ENCODE peak calls at places on chromosomes 1 and 21, in ten cellular contexts. L is testis; S is pancreas; V is tibial nerve; E is ovary; R is brain microvascular endothelial cell; D is uterus; Y is BE2C; H is transverse colon; X is CD8-positive, alpha-beta T cell. Z is an unnamed sample. For H3K36me3, the result is how much of the 10 kb centered on the place peaks cover.

GRCh38 chr1:156848461-156849150 is 10.3 kb downstream of the INSRR start:
- DNase-seq in V (no peak), S (peak), D (no peak), H (peak), E (no peak), R (no peak), L (peak), Y (no peak), X (peak), Z (peak)

GRCh38 chr1:230861489-230861888 is 6.8 kb downstream of the C1orf198 start:
- DNase-seq in R (no peak), S (no peak), E (no peak), D (no peak), V (no peak), L (no peak), X (no peak), Y (no peak), H (no peak), Z (no peak)

GRCh38 chr1:207034998-207035397 is 2.4 kb upstream of the C1orf116 start:
- DNase-seq in E (no peak), L (no peak), Y (no peak), H (no peak), R (peak), V (no peak), S (no peak), X (no peak), D (no peak), Z (no peak)

GRCh38 chr1:33957854-33958253 is 94.0 kb downstream of the HMGB4 start:
- DNase-seq in E (no peak), Y (no peak), X (no peak), R (no peak), V (no peak), D (no peak), H (no peak), S (no peak), L (no peak), Z (no peak)

GRCh38 chr1:113226118-113226517 is 153.1 kb downstream of the LRIG2 start:
- DNase-seq in Y (no peak), H (peak), L (no peak), S (no peak), V (no peak), D (no peak), R (no peak), E (peak), X (no peak), Z (peak)

GRCh38 chr1:159868766-159869165 is 6.3 kb upstream of the VSIG8 start:
- DNase-seq in L (no peak), V (no peak), E (no peak), S (no peak), H (no peak), Y (no peak), X (no peak), D (no peak), R (no peak), Z (no peak)

GRCh38 chr1:223062177-223062576 is 80.9 kb downstream of the TLR5 start:
- DNase-seq in X (no peak), V (no peak), Y (no peak), L (no peak), D (no peak), H (no peak), E (no peak), S (no peak), R (no peak), Z (no peak)

GRCh38 chr1:147514233-147514632 is 27.1 kb upstream of the BCL9 start:
- DNase-seq in Y (no peak), X (no peak), V (no peak), S (no peak), E (no peak), R (no peak), D (no peak), L (no peak), H (no peak), Z (no peak)

GRCh38 chr1:923131-923990 is at the start of gene SAMD11:
- DNase-seq in Y (peak), L (peak), R (peak), X (peak), V (peak), S (peak), H (peak), E (peak), D (peak), Z (peak)

GRCh38 chr1:203278087-203278884 is 27.0 kb upstream of the BTG2 start:
- DNase-seq in H (peak), D (peak), Y (peak), R (peak), E (peak), X (no peak), S (peak), V (peak), L (peak), Z (peak)

GRCh38 chr1:9440763-9441194 is 98.5 kb upstream of the SLC25A33 start:
- DNase-seq in H (no peak), E (no peak), S (no peak), Y (no peak), R (no peak), X (no peak), D (no peak), L (no peak), V (no peak), Z (no peak)

GRCh38 chr1:50969611-50970507 is at the start of gene CDKN2C:
- DNase-seq in R (peak), L (peak), S (peak), D (peak), H (peak), X (peak), V (peak), E (peak), Y (peak), Z (peak)

GRCh38 chr1:154443274-154444013 is 38.3 kb downstream of the IL6R start:
- DNase-seq in X (no peak), V (no peak), S (no peak), D (no peak), Y (no peak), L (no peak), R (no peak), E (no peak), H (peak), Z (no peak)

GRCh38 chr1:46409063-46409372 is 14.9 kb downstream of the FAAH start:
- DNase-seq in S (no peak), D (no peak), H (no peak), Y (no peak), X (no peak), R (no peak), L (no peak), E (no peak), V (no peak), Z (no peak)

GRCh38 chr1:200510228-200510623 is 100.4 kb upstream of the ZNF281 start:
- DNase-seq in L (peak), S (no peak), Y (peak), H (peak), X (peak), D (peak), R (peak), E (peak), V (peak), Z (peak)

GRCh38 chr1:197199923-197200467 is 53.5 kb upstream of the ASPM start:
- DNase-seq in Y (no peak), S (no peak), H (no peak), R (no peak), E (no peak), X (no peak), V (no peak), L (no peak), D (no peak), Z (peak)

GRCh38 chr1:25609921-25610320 is 6.7 kb upstream of the MAN1C1 start:
- DNase-seq in R (no peak), L (peak), H (no peak), X (no peak), V (no peak), Y (no peak), S (no peak), D (no peak), E (no peak), Z (peak)

GRCh38 chr21:35989185-35989735 is 71.1 kb downstream of the SETD4 start:
- DNase-seq in X (no peak), V (peak), Y (no peak), R (no peak), H (no peak), L (no peak), S (no peak), E (no peak), D (no peak), Z (peak)

GRCh38 chr1:112761714-112762480 is 46.8 kb upstream of the PPM1J start:
- DNase-seq in L (no peak), Y (no peak), H (no peak), S (no peak), X (no peak), R (no peak), D (no peak), E (no peak), V (no peak), Z (no peak)

GRCh38 chr1:180691322-180691721 is 59.5 kb downstream of the XPR1 start:
- DNase-seq in R (peak), X (no peak), Y (no peak), S (no peak), E (no peak), D (no peak), L (no peak), V (no peak), H (no peak), Z (no peak)

GRCh38 chr1:47816325-47817071 is 180.7 kb downstream of the TRABD2B start:
- DNase-seq in H (no peak), S (no peak), L (no peak), E (no peak), V (no peak), X (no peak), R (no peak), Y (no peak), D (no peak), Z (no peak)

GRCh38 chr21:32348604-32349332 is 44.0 kb downstream of the URB1 start:
- DNase-seq in H (no peak), Y (no peak), X (no peak), V (no peak), L (no peak), R (no peak), E (no peak), S (no peak), D (no peak), Z (no peak)

GRCh38 chr1:36880155-36881070 is 153.9 kb downstream of the GRIK3 start:
- DNase-seq in V (no peak), D (no peak), H (no peak), L (no peak), S (no peak), E (no peak), X (no peak), R (no peak), Y (no peak), Z (no peak)

GRCh38 chr1:227447531-227447990 is 115.8 kb upstream of the ZNF678 start:
- DNase-seq in S (no peak), H (no peak), L (peak), D (peak), V (no peak), X (no peak), E (no peak), R (peak), Y (peak), Z (no peak)

GRCh38 chr1:160411963-160412362 is 11.6 kb downstream of the VANGL2 start:
- DNase-seq in H (no peak), D (no peak), V (no peak), L (no peak), Y (no peak), E (no peak), R (no peak), X (no peak), S (no peak), Z (no peak)

DNA sequence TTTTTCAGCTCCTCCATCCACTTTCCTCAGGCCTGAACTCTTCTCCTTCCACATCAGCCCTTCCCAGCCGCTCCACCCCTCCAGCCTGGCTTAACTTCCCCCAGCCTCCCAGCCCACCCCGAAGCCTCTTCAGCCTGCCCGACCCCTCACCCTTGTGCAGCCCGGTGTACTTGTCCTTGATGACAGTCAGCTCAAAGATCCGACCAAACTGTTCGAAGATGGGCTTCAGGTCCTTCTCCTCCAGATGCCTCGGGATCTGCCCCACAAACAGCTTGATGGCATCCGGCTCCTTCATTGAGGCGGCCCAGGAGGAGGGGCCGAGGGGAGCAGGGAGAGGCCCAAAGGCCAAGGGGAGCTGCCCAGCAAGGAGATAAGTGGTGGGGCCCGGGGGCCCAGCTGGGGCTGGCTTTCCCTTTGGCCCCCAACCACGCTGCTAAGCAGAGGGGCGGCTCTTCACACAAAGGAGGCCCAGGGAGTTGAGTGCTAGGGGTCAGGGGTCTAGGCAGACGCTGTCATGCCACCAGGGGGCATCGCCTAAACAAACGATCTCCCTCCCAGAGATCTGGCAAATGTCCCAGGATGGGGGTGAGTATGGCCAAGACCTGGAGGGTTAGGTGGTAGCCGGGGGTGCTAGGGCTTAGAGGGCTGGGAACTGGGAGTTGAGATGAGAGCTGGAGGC is 738 bp downstream of the CELF3 start:
- DNase-seq in E (no peak), D (no peak), L (no peak), Y (peak), X (no peak), S (peak), R (no peak), H (no peak), V (no peak), Z (peak)
- TF ChIP-seq CTCF in E (no peak), D (no peak), L (no peak), Y (peak), X (no peak), S (no peak), R (peak), H (no peak), V (no peak), Z (peak)

DNA sequence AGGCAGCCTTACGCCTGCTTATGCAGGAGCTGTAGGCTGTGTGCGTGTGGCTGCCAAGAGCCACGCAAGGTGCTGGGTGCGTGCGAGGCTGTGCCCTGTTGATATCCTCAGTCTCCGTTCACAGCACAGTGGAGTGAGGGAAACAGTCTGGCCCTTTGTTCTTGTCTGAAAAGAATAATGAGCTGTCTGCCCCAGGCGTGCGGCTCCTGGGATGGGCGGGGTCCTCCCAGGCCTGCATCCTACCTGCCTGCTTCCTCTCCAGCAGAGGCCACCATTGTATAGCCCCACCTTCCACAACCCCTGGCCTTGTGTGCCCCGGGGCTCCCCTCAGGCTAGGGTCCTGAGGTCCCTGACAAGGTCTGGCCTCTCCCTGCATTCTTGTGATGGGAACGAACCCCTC is 46.9 kb upstream of the KDM4A start:
- DNase-seq in V (no peak), Y (no peak), L (no peak), R (no peak), E (no peak), H (no peak), S (no peak), X (no peak), D (no peak), Z (no peak)
- H3K36me3 ChIP-seq in V (under half), Y (under half), L (under half), R (under half), E (under half), H (under half), S (under half), X (under half), D (under half), Z (under half)

DNA sequence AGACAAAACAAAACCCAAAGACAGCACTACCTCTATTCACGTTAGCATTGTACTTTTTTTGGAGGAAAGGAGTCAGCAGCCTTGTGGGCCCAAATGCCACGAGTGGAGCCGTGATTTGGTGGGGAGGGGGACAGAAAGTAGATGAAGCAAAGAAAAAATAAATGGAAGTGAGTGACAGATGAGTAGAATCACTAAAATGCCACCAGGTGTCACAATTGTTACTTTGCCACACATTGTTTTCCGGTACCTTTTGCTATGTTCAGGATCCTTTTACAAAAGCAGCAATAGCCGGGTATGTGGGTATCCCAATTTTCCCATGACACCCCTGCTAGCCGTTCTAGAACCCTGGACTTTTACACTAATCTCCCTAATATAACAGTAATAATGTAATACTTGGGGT is 85.0 kb upstream of the AK4 start:
- DNase-seq in D (no peak), R (no peak), V (no peak), Y (no peak), S (no peak), E (no peak), X (no peak), H (no peak), L (no peak), Z (no peak)
- TF ChIP-seq CTCF in D (no peak), R (no peak), V (no peak), Y (no peak), S (no peak), E (no peak), X (peak), H (no peak), L (no peak), Z (no peak)

DNA sequence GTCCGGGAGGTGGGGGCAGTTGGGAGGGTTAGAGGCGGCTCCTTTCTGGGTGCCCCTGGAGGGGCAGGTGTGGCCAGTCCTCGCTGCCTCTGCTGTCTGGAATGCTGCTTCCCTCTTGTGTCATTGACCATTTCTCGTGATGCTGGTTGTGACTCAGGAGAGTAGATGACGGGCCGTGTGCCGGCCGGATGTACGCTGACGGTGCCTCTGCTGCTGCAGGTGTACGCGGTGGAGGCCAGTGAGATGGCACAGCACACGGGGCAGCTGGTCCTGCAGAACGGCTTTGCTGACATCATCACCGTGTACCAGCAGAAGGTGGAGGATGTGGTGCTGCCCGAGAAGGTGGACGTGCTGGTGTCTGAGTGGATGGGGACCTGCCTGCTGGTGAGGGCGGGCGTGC is 13.9 kb downstream of the PRMT2 start:
- DNase-seq in X (no peak), H (no peak), R (no peak), S (peak), V (no peak), L (no peak), Y (no peak), D (no peak), E (no peak), Z (no peak)
- H3K36me3 ChIP-seq in X (half or more), H (half or more), R (half or more), S (half or more), V (under half), L (under half), Y (half or more), D (under half), E (under half), Z (half or more)

GRCh38 chr1:29120955-29121485 is 2.7 kb downstream of the TMEM200B start:
- DNase-seq in V (no peak), S (peak), E (peak), D (peak), H (peak), X (peak), R (no peak), L (peak), Y (peak), Z (peak)
- TF ChIP-seq CTCF in V (no peak), S (peak), E (no peak), D (peak), H (peak), X (peak), R (peak), L (peak), Y (peak), Z (peak)

DNA sequence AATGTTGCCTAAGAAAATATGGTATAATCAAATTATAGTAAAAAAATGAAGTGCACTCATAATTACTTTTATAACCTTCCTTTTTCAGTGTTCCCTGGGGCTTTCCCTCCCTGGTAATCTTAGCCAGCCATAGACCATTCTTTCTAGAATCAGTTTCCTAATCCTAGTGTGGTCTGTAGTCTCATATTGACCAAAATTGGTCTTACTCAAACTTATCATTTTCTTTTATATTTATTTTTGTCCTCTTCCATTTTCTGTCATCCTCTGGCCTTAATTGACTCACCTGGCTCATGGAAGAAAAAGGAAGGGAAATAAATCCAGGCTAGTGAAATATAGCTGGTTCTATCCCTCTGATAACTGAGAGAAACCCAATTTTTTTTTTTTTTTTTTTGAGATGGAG is 70.9 kb upstream of the BMP8A start:
- DNase-seq in H (no peak), L (no peak), S (no peak), X (no peak), Y (no peak), V (no peak), R (no peak), D (no peak), E (no peak), Z (no peak)
- H3K36me3 ChIP-seq in H (under half), L (under half), S (under half), X (under half), Y (under half), V (under half), R (under half), D (under half), E (under half), Z (under half)

GRCh38 chr1:84223751-84224432 is 77.6 kb upstream of the SAMD13 start:
- DNase-seq in R (no peak), X (no peak), D (no peak), E (no peak), V (no peak), H (no peak), Y (no peak), L (no peak), S (no peak), Z (no peak)
- TF ChIP-seq CTCF in R (no peak), X (no peak), D (no peak), E (no peak), V (no peak), H (no peak), Y (no peak), L (no peak), S (no peak), Z (no peak)

DNA sequence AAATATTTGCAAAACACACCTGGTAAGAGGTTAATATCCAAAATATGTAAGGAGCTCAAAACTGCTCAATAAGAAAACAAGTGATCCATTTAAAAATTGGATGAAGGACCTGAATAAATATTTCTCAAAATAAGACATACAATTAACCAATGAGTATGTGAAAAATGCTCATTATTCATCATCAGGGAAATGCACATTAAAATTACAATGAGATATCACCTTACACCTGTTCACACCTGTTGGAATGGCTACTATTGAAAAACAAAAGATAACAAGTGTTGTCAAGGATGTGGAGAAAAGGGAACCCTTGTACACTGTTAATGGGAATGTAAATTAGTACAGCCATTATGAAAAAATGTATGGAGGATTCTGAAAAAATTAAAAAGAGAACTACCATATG is 136.0 kb upstream of the GREM2 start:
- DNase-seq in X (no peak), L (no peak), S (no peak), H (no peak), V (no peak), R (no peak), D (no peak), Y (no peak), E (no peak), Z (no peak)
- H3K36me3 ChIP-seq in X (under half), L (under half), S (under half), H (under half), V (under half), R (under half), D (under half), Y (under half), E (under half), Z (under half)